ENCODE peak calls at places on chromosomes 12 and 14, in ten cellular contexts. H is A549; R is glutamatergic neuron; N is H9; X is right atrium auricular region; Y is CD4-positive, alpha-beta T cell; O is left ventricle myocardium inferior; Z is GM13977; G is heart right ventricle; K is type B pancreatic cell. J is an unnamed sample.

GRCh38 chr14:80387563-80387981 is 176.3 kb upstream of the DIO2 start:
- DNase-seq in H (no peak), R (no peak), N (no peak), X (no peak), Y (no peak), O (no peak), Z (no peak), G (no peak), K (no peak), J (no peak)

GRCh38 chr12:12613334-12613733 is 1.7 kb downstream of the CREBL2 start:
- DNase-seq in H (no peak), R (no peak), N (no peak), X (no peak), Y (no peak), O (no peak), Z (no peak), G (no peak), K (no peak), J (peak)

GRCh38 chr12:64621257-64621942 is 11.1 kb downstream of the RASSF3 start:
- DNase-seq in H (no peak), R (no peak), N (no peak), X (no peak), Y (no peak), O (no peak), Z (peak), G (no peak), K (no peak), J (peak)

GRCh38 chr14:91331761-91332447 is 85.7 kb downstream of the CCDC88C start:
- DNase-seq in H (no peak), R (no peak), N (no peak), X (no peak), Y (no peak), O (peak), Z (no peak), G (no peak), K (no peak), J (no peak)

GRCh38 chr14:48568252-48568651 is 892.8 kb upstream of the MDGA2 start:
- DNase-seq in H (no peak), R (no peak), N (no peak), X (no peak), Y (no peak), O (no peak), Z (no peak), G (no peak), K (no peak), J (no peak)

GRCh38 chr12:102955926-102956737 is 1.3 kb upstream of the ASCL1 start:
- DNase-seq in H (no peak), R (peak), N (peak), X (no peak), Y (no peak), O (no peak), Z (no peak), G (no peak), K (no peak), J (no peak)

GRCh38 chr14:106790189-106791036 is 1264.0 kb downstream of the TMEM121 start:
- DNase-seq in H (peak), R (no peak), N (no peak), X (no peak), Y (peak), O (peak), Z (peak), G (peak), K (no peak), J (peak)

GRCh38 chr12:130162267-130162666 is at the start of gene FZD10:
- DNase-seq in H (no peak), R (peak), N (peak), X (no peak), Y (no peak), O (peak), Z (peak), G (peak), K (peak), J (no peak)

GRCh38 chr12:108807996-108808725 is 49.2 kb downstream of the SSH1 start:
- DNase-seq in H (no peak), R (no peak), N (no peak), X (no peak), Y (no peak), O (no peak), Z (no peak), G (no peak), K (no peak), J (no peak)

GRCh38 chr14:54600685-54601084 is 33.8 kb downstream of the SAMD4A start:
- DNase-seq in H (no peak), R (no peak), N (no peak), X (no peak), Y (no peak), O (no peak), Z (no peak), G (no peak), K (no peak), J (no peak)

GRCh38 chr12:87082756-87083155 is 826.6 kb upstream of the MGAT4C start:
- DNase-seq in H (no peak), R (no peak), N (no peak), X (no peak), Y (no peak), O (no peak), Z (no peak), G (no peak), K (no peak), J (no peak)

GRCh38 chr12:121513464-121514183 is 67.2 kb downstream of the KDM2B start:
- DNase-seq in H (peak), R (peak), N (peak), X (no peak), Y (no peak), O (no peak), Z (peak), G (no peak), K (no peak), J (peak)

GRCh38 chr12:96120359-96121100 is 73.6 kb upstream of the ELK3 start:
- DNase-seq in H (no peak), R (no peak), N (peak), X (no peak), Y (no peak), O (no peak), Z (peak), G (no peak), K (no peak), J (peak)

GRCh38 chr12:106252056-106252455 is 4.2 kb upstream of the CKAP4 start:
- DNase-seq in H (no peak), R (no peak), N (no peak), X (peak), Y (no peak), O (no peak), Z (no peak), G (no peak), K (no peak), J (no peak)

GRCh38 chr12:106255493-106255892 is 7.7 kb upstream of the CKAP4 start:
- DNase-seq in H (no peak), R (no peak), N (no peak), X (no peak), Y (no peak), O (no peak), Z (no peak), G (no peak), K (no peak), J (no peak)

GRCh38 chr12:106256524-106256923 is 8.7 kb upstream of the CKAP4 start:
- DNase-seq in H (no peak), R (no peak), N (no peak), X (no peak), Y (no peak), O (no peak), Z (no peak), G (no peak), K (no peak), J (no peak)

GRCh38 chr12:106255952-106256351 is 8.1 kb upstream of the CKAP4 start:
- DNase-seq in H (no peak), R (no peak), N (no peak), X (no peak), Y (no peak), O (no peak), Z (no peak), G (no peak), K (no peak), J (no peak)

GRCh38 chr12:106254724-106255123 is 6.9 kb upstream of the CKAP4 start:
- DNase-seq in H (no peak), R (no peak), N (peak), X (no peak), Y (no peak), O (no peak), Z (no peak), G (no peak), K (no peak), J (no peak)
- TF ChIP-seq CTCF in H (no peak), R (no peak), N (no peak), X (no peak), Y (no peak), O (no peak), Z (no peak), G (no peak), K (no peak), J (no peak)

GRCh38 chr12:53750812-53751335 is 905 bp downstream of the CISTR start:
- DNase-seq in H (no peak), R (peak), N (no peak), X (no peak), Y (no peak), O (peak), Z (peak), G (peak), K (no peak), J (peak)
- TF ChIP-seq CTCF in H (no peak), R (no peak), N (no peak), X (no peak), Y (no peak), O (no peak), Z (no peak), G (no peak), K (no peak), J (no peak)

GRCh38 chr12:101738920-101739665 is at the start of gene SYCP3:
- DNase-seq in H (no peak), R (no peak), N (peak), X (no peak), Y (no peak), O (no peak), Z (peak), G (no peak), K (no peak), J (no peak)
- TF ChIP-seq CTCF in H (no peak), R (no peak), N (no peak), X (no peak), Y (no peak), O (no peak), Z (no peak), G (no peak), K (no peak), J (no peak)

DNA sequence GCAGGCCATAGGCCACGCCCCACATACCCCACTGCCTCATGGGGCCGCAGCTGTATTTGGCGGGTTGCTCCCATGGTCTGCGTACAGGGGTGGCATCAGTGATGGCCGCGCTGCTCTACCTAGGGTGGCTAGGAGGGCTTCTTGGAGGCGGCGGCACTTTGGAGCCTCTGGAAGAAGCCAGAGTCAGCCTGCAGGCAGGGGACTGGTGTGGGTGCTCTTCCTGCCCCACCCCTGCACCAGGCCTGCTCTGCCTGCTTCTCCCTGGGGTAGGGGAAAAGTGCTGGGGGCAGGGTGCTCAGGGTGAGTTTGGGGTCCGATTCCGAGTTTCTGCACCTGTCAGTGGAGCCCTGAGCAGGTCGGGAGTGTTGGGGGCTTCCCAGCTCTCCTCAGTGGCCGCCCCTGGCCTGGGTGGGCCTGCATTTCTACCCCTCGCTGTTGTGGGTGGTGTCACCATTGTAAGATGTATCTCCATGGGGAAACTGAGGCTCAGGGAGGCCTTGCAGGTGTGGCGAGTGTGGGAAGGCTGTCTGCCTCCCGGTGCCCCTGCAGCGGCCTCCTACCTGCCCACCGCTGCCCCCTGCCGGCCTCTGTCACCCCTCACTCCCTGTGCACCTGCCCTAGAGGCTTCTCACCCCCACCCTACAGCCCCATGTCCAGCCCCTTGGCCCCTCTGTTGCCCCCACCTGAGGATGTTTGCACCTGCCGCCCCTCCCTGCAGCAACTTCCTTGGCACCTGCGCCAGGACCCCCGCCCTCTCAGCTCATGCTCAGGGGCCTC is 5.5 kb downstream of the CEP170B start:
- DNase-seq in H (peak), R (peak), N (peak), X (no peak), Y (no peak), O (peak), Z (no peak), G (peak), K (no peak), J (no peak)
- TF ChIP-seq CTCF in H (peak), R (peak), N (peak), X (peak), Y (peak), O (peak), Z (peak), G (peak), K (peak), J (peak)

J was measured in GM12865.